ENCODE peak calls at places on chromosomes 13 and 19, in five cellular contexts. Y is sigmoid colon, X is K562, K is breast epithelium, D is upper lobe of left lung. F is an unnamed sample. For H3K9me3, the result is how much of the 10 kb centered on the place peaks cover.

GRCh38 chr19:38993271-38993670 is 17.7 kb upstream of the FBXO17 start:
- DNase-seq in X (no peak), D (no peak), K (no peak), Y (no peak), F (no peak)

GRCh38 chr19:15631817-15632216 is 8.9 kb upstream of the CYP4F3 start:
- DNase-seq in X (peak), K (no peak), Y (no peak), D (no peak), F (no peak)

GRCh38 chr13:23956106-23956505 is 58.8 kb upstream of the C1QTNF9B start:
- DNase-seq in Y (no peak), X (no peak), D (no peak), K (no peak), F (no peak)

GRCh38 chr13:71632721-71633120 is 234.3 kb downstream of the DACH1 start:
- DNase-seq in K (no peak), Y (no peak), X (no peak), D (no peak), F (no peak)

GRCh38 chr13:113897161-113897560 is 33.3 kb upstream of the GAS6 start:
- DNase-seq in Y (no peak), X (no peak), D (no peak), K (peak), F (no peak)

GRCh38 chr19:7294571-7295212 is 478 bp upstream of the INSR start:
- DNase-seq in Y (peak), D (peak), X (peak), K (peak), F (peak)

GRCh38 chr13:45336025-45336800 is 4.8 kb downstream of the TPT1 start:
- DNase-seq in X (no peak), D (no peak), Y (no peak), K (no peak), F (no peak)

GRCh38 chr13:33213024-33213795 is 72.3 kb downstream of the STARD13 start:
- DNase-seq in Y (no peak), K (no peak), D (no peak), X (no peak), F (peak)

GRCh38 chr13:97367427-97367826 is 66.5 kb upstream of the RAP2A start:
- DNase-seq in Y (peak), X (no peak), D (no peak), K (no peak), F (no peak)

GRCh38 chr19:1416014-1416841 is 8.8 kb downstream of the DAZAP1 start:
- DNase-seq in D (no peak), Y (no peak), X (no peak), K (no peak), F (no peak)

GRCh38 chr13:48539550-48539949 is 6.7 kb upstream of the RCBTB2 start:
- DNase-seq in X (no peak), K (no peak), D (peak), Y (no peak), F (no peak)

GRCh38 chr19:23673132-23673531 is 13.9 kb downstream of the ZNF675 start:
- DNase-seq in K (no peak), X (no peak), Y (no peak), D (no peak), F (no peak)

GRCh38 chr13:99425485-99426341 is 75.6 kb upstream of the TM9SF2 start:
- DNase-seq in X (no peak), D (no peak), K (no peak), Y (no peak), F (no peak)

GRCh38 chr19:55248166-55248675 is 10.6 kb downstream of the PPP6R1 start:
- DNase-seq in X (no peak), D (no peak), Y (no peak), K (no peak), F (no peak)

GRCh38 chr13:96020155-96020575 is 33.0 kb downstream of the UGGT2 start:
- DNase-seq in K (no peak), X (peak), Y (no peak), D (peak), F (peak)

GRCh38 chr13:43884221-43884620 is 4.5 kb downstream of the LACC1 start:
- DNase-seq in X (no peak), Y (no peak), D (no peak), K (no peak), F (no peak)

GRCh38 chr19:54315956-54316355 is 3.0 kb upstream of the LILRA5 start:
- DNase-seq in Y (no peak), X (no peak), D (no peak), K (no peak), F (no peak)

GRCh38 chr13:40130871-40131636 is 475.6 kb downstream of the COG6 start:
- DNase-seq in K (no peak), D (no peak), Y (no peak), X (peak), F (no peak)

GRCh38 chr13:28136916-28137315 is 1.4 kb upstream of the PAN3 start:
- DNase-seq in D (no peak), X (peak), K (no peak), Y (no peak), F (no peak)

GRCh38 chr19:18809149-18809978 is 18.3 kb upstream of the COMP start:
- DNase-seq in Y (peak), X (no peak), D (peak), K (no peak), F (peak)

GRCh38 chr19:49837425-49837824 is 13.5 kb upstream of the PTOV1 start:
- DNase-seq in Y (no peak), K (no peak), X (no peak), D (no peak), F (no peak)

GRCh38 chr13:23455401-23456185 is 22.1 kb upstream of the SACS start:
- DNase-seq in X (no peak), D (no peak), K (no peak), Y (no peak), F (peak)

GRCh38 chr13:54744747-54745146 is 1716.1 kb downstream of the OLFM4 start:
- DNase-seq in D (no peak), Y (no peak), K (no peak), X (no peak), F (no peak)

GRCh38 chr13:54742984-54743383 is 1714.4 kb downstream of the OLFM4 start:
- DNase-seq in D (no peak), K (no peak), Y (no peak), X (no peak), F (no peak)
- H3K9me3 ChIP-seq in D (under half), K (under half), Y (under half), X (under half), F (under half)

GRCh38 chr19:13163609-13164364 is 13.6 kb downstream of the IER2 start:
- DNase-seq in K (peak), X (peak), Y (peak), D (peak), F (peak)
- TF ChIP-seq POLR2A in K (no peak), X (peak), Y (no peak), D (no peak), F (no peak)

DNA sequence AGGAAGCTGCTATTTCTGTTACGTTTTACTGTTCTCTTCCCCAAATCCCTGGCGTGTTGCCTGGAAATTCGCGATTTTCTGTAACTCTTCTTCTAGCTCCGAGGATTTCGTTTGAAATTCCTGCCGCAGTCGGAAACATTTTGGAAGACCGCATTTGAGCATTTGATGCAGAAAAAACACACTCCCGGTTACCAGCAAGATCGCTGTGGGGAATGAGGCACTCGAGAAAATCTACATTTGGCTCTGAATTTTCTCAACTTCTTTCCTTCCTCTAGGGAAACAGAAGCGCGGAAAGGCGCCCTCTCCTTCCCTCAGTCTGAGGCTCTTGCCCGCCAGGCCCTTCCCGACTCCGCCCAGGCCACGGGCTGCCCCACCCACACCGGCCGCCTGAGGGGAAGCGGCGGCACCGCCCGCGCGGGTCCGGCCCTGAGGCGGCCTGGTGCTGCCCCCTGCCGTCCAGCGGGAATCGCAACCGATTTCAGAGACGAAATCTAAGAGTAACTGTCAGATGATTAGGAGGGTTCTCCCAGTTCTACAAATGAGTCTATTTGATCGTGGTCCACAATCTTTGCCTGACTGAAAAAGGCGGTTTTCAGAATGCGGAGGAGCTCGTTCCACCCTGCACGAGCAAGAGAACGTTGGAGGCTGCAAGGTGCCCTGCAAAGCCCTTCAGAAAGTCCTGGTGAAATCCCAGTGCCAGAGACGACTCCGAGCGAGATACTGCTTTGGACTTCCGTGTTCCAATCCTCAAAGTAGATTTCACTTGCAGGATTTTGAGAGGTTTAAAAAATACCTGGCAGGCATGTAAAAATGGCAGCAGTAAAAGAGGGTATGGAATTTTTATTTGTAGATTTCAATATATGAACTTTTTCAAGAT is 18.4 kb upstream of the TUBGCP3 start:
- DNase-seq in X (peak), D (peak), K (peak), Y (peak), F (peak)
- TF ChIP-seq POLR2AphosphoS5 in X (no peak), D (peak), K (peak), Y (no peak), F (peak)

GRCh38 chr13:50038266-50038665 is 23.0 kb downstream of the KCNRG start:
- DNase-seq in Y (no peak), K (no peak), D (no peak), X (no peak), F (no peak)
- H3K9me3 ChIP-seq in Y (under half), K (under half), D (under half), X (under half), F (under half)

DNA sequence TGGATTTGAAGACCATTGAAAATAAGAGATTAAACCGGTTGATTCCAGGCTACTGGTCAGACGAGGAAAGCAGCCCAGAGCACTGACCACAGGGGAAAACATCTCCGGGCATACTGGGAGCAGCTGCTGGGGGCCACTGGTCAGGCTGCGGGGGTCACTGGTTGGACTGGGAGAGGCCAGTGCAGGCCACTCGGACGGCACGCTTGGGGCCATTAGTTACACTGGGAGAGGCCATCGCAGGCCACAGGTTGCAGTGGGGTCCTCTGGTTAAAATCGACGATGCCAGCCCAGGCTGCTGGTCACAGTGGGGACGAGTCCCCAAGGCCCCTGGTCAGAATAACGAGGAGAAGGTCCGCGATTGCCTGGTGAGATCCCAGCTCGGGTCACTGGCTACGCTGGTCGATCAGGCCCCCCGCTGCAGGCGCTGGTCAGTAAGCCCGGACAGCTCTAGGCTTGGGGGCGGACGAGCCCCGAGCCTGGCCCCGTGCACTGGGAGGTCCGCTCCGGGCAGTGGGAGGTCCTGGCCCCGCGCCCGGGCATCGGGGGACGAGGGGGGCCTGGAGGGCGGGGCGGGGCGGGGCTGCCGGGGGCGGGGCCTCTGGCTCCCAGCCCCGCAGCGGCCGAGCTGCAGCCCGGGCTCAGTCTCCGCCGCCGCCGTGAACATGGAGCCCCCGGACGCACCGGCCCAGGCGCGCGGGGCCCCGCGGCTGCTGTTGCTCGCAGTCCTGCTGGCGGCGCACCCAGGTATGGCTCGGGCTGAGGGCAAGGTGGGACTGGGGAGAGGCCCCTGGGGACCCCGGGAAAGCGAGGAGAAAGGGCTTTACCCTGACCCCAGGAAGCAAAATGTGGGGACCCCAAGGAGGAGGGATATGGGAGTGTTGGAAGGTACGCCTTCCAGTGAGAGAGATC is at the start of gene BCAM:
- DNase-seq in K (peak), Y (peak), X (peak), D (peak), F (peak)
- TF ChIP-seq POLR2A in K (no peak), Y (no peak), X (no peak), D (no peak), F (peak)

F was measured in prostate gland.